ENCODE peak calls at places on chromosome 1, in nine cellular contexts. I is CD8-positive, alpha-beta T cell; O is left ventricle myocardium inferior; L is transverse colon; M is Peyer's patch; Z is GM23248; A is cardiac muscle cell; T is NT2/D1; X is uterus. B is an unnamed sample.

GRCh38 chr1:162088281-162088969 is 18.9 kb downstream of the NOS1AP start:
- DNase-seq in I (no peak), O (no peak), L (peak; percentile 11), M (no peak), Z (no peak), A (no peak), T (no peak), X (no peak), B (no peak)

GRCh38 chr1:35569956-35570355 is 3.2 kb upstream of the TFAP2E start:
- DNase-seq in I (no peak), O (no peak), L (no peak), M (no peak), Z (peak; percentile 86), A (no peak), T (no peak), X (no peak), B (no peak)

GRCh38 chr1:14626869-14627607 is 28.6 kb downstream of the KAZN start:
- DNase-seq in I (no peak), O (peak; percentile 57), L (peak; percentile 12), M (peak; percentile 46), Z (no peak), A (peak; percentile 33), T (no peak), X (peak; percentile 32), B (no peak)

GRCh38 chr1:7379445-7379971 is 391.6 kb upstream of the VAMP3 start:
- DNase-seq in I (no peak), O (peak; percentile 1), L (no peak), M (peak; percentile 13), Z (peak; percentile 81), A (peak; percentile 75), T (peak; percentile 43), X (no peak), B (no peak)

GRCh38 chr1:8962812-8963669 is 17.4 kb downstream of the CA6 start:
- DNase-seq in I (peak; percentile 45), O (peak; percentile 20), L (peak; percentile 51), M (peak; percentile 83), Z (peak; percentile 75), A (peak; percentile 60), T (peak; percentile 52), X (no peak), B (peak; percentile 58)

GRCh38 chr1:118928739-118929554 is 59.2 kb downstream of the TBX15 start:
- DNase-seq in I (no peak), O (no peak), L (no peak), M (peak; percentile 47), Z (peak; percentile 50), A (peak; percentile 64), T (peak; percentile 48), X (no peak), B (no peak)

GRCh38 chr1:237590381-237590780 is 300.3 kb downstream of the ZP4 start:
- DNase-seq in I (no peak), O (no peak), L (no peak), M (no peak), Z (peak; percentile 2), A (no peak), T (no peak), X (no peak), B (no peak)

GRCh38 chr1:52877554-52877953 is 35.0 kb downstream of the ZYG11A start:
- DNase-seq in I (no peak), O (no peak), L (no peak), M (no peak), Z (no peak), A (no peak), T (peak; percentile 30), X (no peak), B (no peak)

GRCh38 chr1:48644950-48645605 is 131.6 kb downstream of the BEND5 start:
- DNase-seq in I (no peak), O (no peak), L (no peak), M (no peak), Z (no peak), A (no peak), T (no peak), X (no peak), B (no peak)

GRCh38 chr1:230090194-230090711 is 23.2 kb downstream of the GALNT2 start:
- DNase-seq in I (no peak), O (no peak), L (no peak), M (no peak), Z (peak; percentile 85), A (peak; percentile 82), T (no peak), X (no peak), B (no peak)

GRCh38 chr1:21652101-21652936 is 16.8 kb downstream of the RAP1GAP start:
- DNase-seq in I (no peak), O (no peak), L (no peak), M (no peak), Z (no peak), A (no peak), T (no peak), X (no peak), B (no peak)

GRCh38 chr1:166838766-166839599 is at the start of gene POGK:
- DNase-seq in I (peak; percentile 80), O (peak; percentile 94), L (peak; percentile 94), M (peak; percentile 94), Z (peak; percentile 95), A (peak; percentile 93), T (peak; percentile 94), X (peak; percentile 88), B (peak; percentile 69)

GRCh38 chr1:166843322-166843721 is 4.0 kb downstream of the POGK start:
- DNase-seq in I (no peak), O (no peak), L (no peak), M (no peak), Z (no peak), A (no peak), T (no peak), X (no peak), B (no peak)

GRCh38 chr1:166843769-166844596 is 4.7 kb downstream of the POGK start:
- DNase-seq in I (no peak), O (no peak), L (peak; percentile 15), M (no peak), Z (peak; percentile 15), A (peak; percentile 7), T (no peak), X (no peak), B (no peak)

GRCh38 chr1:166839600-166840308 is 479 bp downstream of the POGK start:
- DNase-seq in I (peak; percentile 56), O (peak; percentile 61), L (peak; percentile 77), M (peak; percentile 79), Z (peak; percentile 68), A (peak; percentile 28), T (peak; percentile 50), X (peak; percentile 60), B (peak; percentile 56)

DNA sequence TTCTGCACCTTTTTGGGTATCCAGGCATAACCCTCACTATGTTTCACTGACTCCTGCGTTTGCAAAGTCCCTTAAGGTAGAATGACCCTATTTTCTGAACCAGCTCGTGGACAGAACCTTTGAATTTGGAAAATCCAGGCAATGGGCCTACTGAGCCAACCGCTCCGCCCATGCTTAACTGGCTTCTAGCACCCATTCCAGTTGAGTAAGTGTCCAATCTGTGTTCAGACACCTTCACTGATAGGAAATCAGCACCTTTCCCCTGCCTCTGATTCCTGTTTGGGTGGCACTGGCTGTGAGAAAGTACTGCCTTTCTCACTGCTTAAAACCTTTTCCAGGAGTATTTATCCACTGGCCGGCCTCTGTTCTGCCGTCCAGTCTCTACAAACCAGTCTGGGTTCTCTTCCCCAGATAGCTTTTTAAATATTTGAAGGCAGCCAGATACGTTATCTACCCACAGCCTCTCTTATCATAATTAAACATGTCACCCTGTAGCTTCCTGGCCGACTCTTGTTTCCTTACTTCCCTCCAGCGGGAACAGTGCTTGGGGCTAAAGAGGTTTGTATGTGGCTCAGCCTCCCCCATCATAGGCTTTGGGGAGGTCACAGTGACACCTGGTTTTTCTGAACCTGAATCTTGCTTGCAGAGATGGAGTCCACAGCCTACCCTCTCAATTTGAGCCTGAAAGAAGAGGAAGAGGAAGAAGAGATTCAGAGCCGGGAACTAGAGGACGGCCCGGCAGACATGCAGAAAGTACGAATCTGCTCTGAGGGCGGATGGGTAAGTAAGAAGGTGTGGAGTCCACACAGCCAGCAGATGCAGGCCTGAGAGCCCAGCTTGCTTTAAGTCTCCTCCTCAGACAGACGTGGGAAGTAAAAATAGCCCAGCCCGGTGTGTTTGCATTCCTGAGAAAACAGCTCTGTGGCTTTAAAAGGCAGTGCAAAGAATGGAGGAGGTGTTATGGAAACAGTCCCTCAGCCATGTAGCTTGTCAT is 1.3 kb downstream of the POGK start:
- DNase-seq in I (no peak), O (no peak), L (peak; percentile 30), M (no peak), Z (peak; percentile 33), A (peak; percentile 23), T (no peak), X (no peak), B (no peak)
- H3K4me1 ChIP-seq in I (peaks cover 28% of the 10 kb centered on the region), O (peaks cover 72% of the 10 kb centered on the region), L (peaks cover 47% of the 10 kb centered on the region), M (no peaks in the 10 kb centered on the region), Z (peaks cover 33% of the 10 kb centered on the region), A (peaks cover 43% of the 10 kb centered on the region), T (peaks cover 10% of the 10 kb centered on the region), X (no peaks in the 10 kb centered on the region), B (peaks cover 23% of the 10 kb centered on the region)

GRCh38 chr1:176111835-176112234 is 95.3 kb downstream of the COP1 start:
- DNase-seq in I (no peak), O (no peak), L (no peak), M (no peak), Z (peak; percentile 33), A (no peak), T (no peak), X (no peak), B (no peak)

GRCh38 chr1:176110203-176110602 is 96.9 kb downstream of the COP1 start:
- DNase-seq in I (no peak), O (no peak), L (no peak), M (no peak), Z (no peak), A (no peak), T (no peak), X (no peak), B (no peak)
- H3K36me3 ChIP-seq in I (no peaks in the 10 kb centered on the region), O (peaks cover 28% of the 10 kb centered on the region), L (no peaks in the 10 kb centered on the region), M (no peaks in the 10 kb centered on the region), Z (peaks cover 6% of the 10 kb centered on the region), A (peaks cover 3% of the 10 kb centered on the region), T (peaks cover 10% of the 10 kb centered on the region), X (no peaks in the 10 kb centered on the region), B (no peaks in the 10 kb centered on the region)

DNA sequence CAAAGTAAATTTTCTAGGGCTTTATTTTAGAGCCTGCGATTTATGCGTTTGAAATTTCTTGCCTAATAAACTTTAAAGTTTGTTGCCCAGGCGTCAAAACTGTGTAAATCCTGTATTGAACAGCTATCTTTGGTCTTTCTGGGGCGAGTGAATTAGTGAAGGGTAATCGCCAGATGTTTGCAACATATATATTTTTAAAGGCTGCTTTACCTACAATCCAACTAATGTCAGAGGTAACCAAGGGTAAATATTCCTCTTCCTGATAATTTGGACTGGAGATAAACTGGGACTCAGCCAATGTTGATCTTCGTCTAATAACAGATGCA is 885 bp upstream of the PROX1 start:
- DNase-seq in I (no peak), O (no peak), L (no peak), M (no peak), Z (no peak), A (no peak), T (no peak), X (no peak), B (no peak)
- H3K4me1 ChIP-seq in I (peaks cover 21% of the 10 kb centered on the region), O (peaks cover 68% of the 10 kb centered on the region), L (peaks cover 24% of the 10 kb centered on the region), M (no peaks in the 10 kb centered on the region), Z (peaks cover 4% of the 10 kb centered on the region), A (peaks cover 29% of the 10 kb centered on the region), T (peaks cover 11% of the 10 kb centered on the region), X (peaks cover 6% of the 10 kb centered on the region), B (peaks cover 14% of the 10 kb centered on the region)

GRCh38 chr1:104291156-104291555 is 541.5 kb downstream of the AMY1C start:
- DNase-seq in I (no peak), O (no peak), L (no peak), M (no peak), Z (no peak), A (no peak), T (peak; percentile 11), X (no peak), B (no peak)

GRCh38 chr1:104294259-104294658 is 544.6 kb downstream of the AMY1C start:
- DNase-seq in I (no peak), O (no peak), L (no peak), M (no peak), Z (no peak), A (no peak), T (no peak), X (no peak), B (no peak)

GRCh38 chr1:104295516-104295915 is 545.8 kb downstream of the AMY1C start:
- DNase-seq in I (no peak), O (no peak), L (no peak), M (no peak), Z (no peak), A (no peak), T (no peak), X (no peak), B (no peak)
- H3K36me3 ChIP-seq in I (no peaks in the 10 kb centered on the region), O (no peaks in the 10 kb centered on the region), L (no peaks in the 10 kb centered on the region), M (no peaks in the 10 kb centered on the region), Z (no peaks in the 10 kb centered on the region), A (no peaks in the 10 kb centered on the region), T (no peaks in the 10 kb centered on the region), X (no peaks in the 10 kb centered on the region), B (no peaks in the 10 kb centered on the region)

B was measured in CD8-positive, alpha-beta memory T cell.